ENCODE peak calls at places on chromosomes 2 and 18, in ten cellular contexts. Q is AG10803; A is stimulated activated naive CD4-positive, alpha-beta T cell; O is stimulated activated CD4-positive, alpha-beta T cell treated with anti-CD3 and anti-CD28 coated beads, Interleukin-4, amount 100 ng/mL, for 1 hour; P is GM10248; J is osteocyte; Y is kidney; D is colonic mucosa; K is NCI-H82; U is sigmoid colon. M is an unnamed sample.

GRCh38 chr2:219404954-219405353 is 13.2 kb upstream of the DES start:
- DNase-seq in Q (no peak), A (no peak), O (no peak), P (no peak), J (no peak), Y (no peak), D (no peak), K (no peak), U (peak), M (no peak)

GRCh38 chr18:9704233-9705118 is 3.6 kb upstream of the RAB31 start:
- DNase-seq in Q (no peak), A (no peak), O (no peak), P (no peak), J (no peak), Y (no peak), D (no peak), K (no peak), U (peak), M (no peak)

GRCh38 chr2:173149491-173149890 is 73.8 kb downstream of the MAP3K20 start:
- DNase-seq in Q (no peak), A (no peak), O (peak), P (peak), J (no peak), Y (no peak), D (no peak), K (no peak), U (no peak), M (no peak)

GRCh38 chr2:195559431-195559914 is 97.6 kb upstream of the SLC39A10 start:
- DNase-seq in Q (peak), A (peak), O (peak), P (peak), J (no peak), Y (no peak), D (peak), K (no peak), U (no peak), M (no peak)

GRCh38 chr2:202778217-202778616 is 93.3 kb downstream of the ICA1L start:
- DNase-seq in Q (no peak), A (no peak), O (no peak), P (no peak), J (no peak), Y (no peak), D (no peak), K (no peak), U (no peak), M (no peak)

GRCh38 chr2:171832489-171832888 is 61.6 kb downstream of the SLC25A12 start:
- DNase-seq in Q (no peak), A (no peak), O (no peak), P (no peak), J (no peak), Y (no peak), D (no peak), K (no peak), U (no peak), M (no peak)

GRCh38 chr2:57146951-57147350 is 899.7 kb upstream of the VRK2 start:
- DNase-seq in Q (no peak), A (no peak), O (no peak), P (no peak), J (no peak), Y (no peak), D (no peak), K (no peak), U (no peak), M (no peak)

GRCh38 chr2:127007652-127008051 is 99.3 kb downstream of the BIN1 start:
- DNase-seq in Q (peak), A (no peak), O (no peak), P (no peak), J (no peak), Y (no peak), D (no peak), K (no peak), U (no peak), M (peak)

GRCh38 chr2:147173186-147173575 is 671.6 kb upstream of the ACVR2A start:
- DNase-seq in Q (peak), A (no peak), O (no peak), P (no peak), J (no peak), Y (no peak), D (no peak), K (no peak), U (no peak), M (no peak)

M was measured in putamen.